ENCODE peak calls at places on chromosomes 7 and 10, in ten cellular contexts. R is fibroblast of lung; S is WTC11; V is NCI-H1105 treated with DMSO at 0.1 percent for 48 hours; F is putamen; D is T-helper 17 cell; H is naive thymus-derived CD4-positive, alpha-beta T cell; E is left ventricle myocardium inferior; T is NCI-H460; C is NCI-H1436. L is an unnamed sample.

GRCh38 chr10:17785276-17785935 is 23.7 kb upstream of the MRC1 start:
- DNase-seq in R (no peak), S (no peak), V (no peak), F (no peak), D (no peak), H (no peak), E (no peak), T (no peak), C (no peak), L (no peak)

GRCh38 chr10:34615770-34616169 is 199.3 kb downstream of the PARD3 start:
- DNase-seq in R (peak; percentile 73), S (no peak), V (no peak), F (no peak), D (no peak), H (no peak), E (no peak), T (no peak), C (no peak), L (no peak)

GRCh38 chr7:116259821-116260440 is 49.6 kb downstream of the TES start:
- DNase-seq in R (peak; percentile 82), S (no peak), V (no peak), F (no peak), D (no peak), H (no peak), E (no peak), T (peak; percentile 51), C (no peak), L (peak; percentile 64)

GRCh38 chr7:38863609-38864291 is 45.2 kb downstream of the VPS41 start:
- DNase-seq in R (no peak), S (no peak), V (peak; percentile 73), F (no peak), D (no peak), H (no peak), E (no peak), T (no peak), C (peak; percentile 63), L (no peak)

GRCh38 chr10:122441961-122442360 is 12.5 kb upstream of the ARMS2 start:
- DNase-seq in R (no peak), S (no peak), V (no peak), F (no peak), D (no peak), H (no peak), E (no peak), T (no peak), C (no peak), L (no peak)

GRCh38 chr10:25547391-25547790 is 372.6 kb downstream of the GPR158 start:
- DNase-seq in R (no peak), S (no peak), V (no peak), F (peak; percentile 72), D (no peak), H (no peak), E (no peak), T (no peak), C (no peak), L (peak; percentile 34)

GRCh38 chr10:133109736-133110532 is 22.2 kb downstream of the ADGRA1 start:
- DNase-seq in R (no peak), S (no peak), V (no peak), F (no peak), D (no peak), H (no peak), E (peak; percentile 28), T (no peak), C (no peak), L (no peak)

GRCh38 chr7:94696981-94697670 is 41.2 kb upstream of the SGCE start:
- DNase-seq in R (peak; percentile 98), S (no peak), V (no peak), F (no peak), D (no peak), H (no peak), E (no peak), T (peak; percentile 49), C (no peak), L (peak; percentile 92)

GRCh38 chr10:71234970-71235681 is 22.8 kb downstream of the UNC5B start:
- DNase-seq in R (peak; percentile 71), S (no peak), V (no peak), F (no peak), D (no peak), H (no peak), E (peak; percentile 81), T (no peak), C (no peak), L (peak; percentile 45)

GRCh38 chr7:27185013-27185707 is at the start of gene HOXA11:
- DNase-seq in R (peak; percentile 49), S (no peak), V (no peak), F (no peak), D (no peak), H (no peak), E (no peak), T (no peak), C (no peak), L (peak; percentile 89)

GRCh38 chr7:73526892-73527821 is 5.1 kb upstream of the BAZ1B start:
- DNase-seq in R (no peak), S (no peak), V (no peak), F (no peak), D (no peak), H (no peak), E (no peak), T (no peak), C (peak; percentile 27), L (no peak)

GRCh38 chr10:7768417-7768816 is 19.4 kb downstream of the KIN start:
- DNase-seq in R (no peak), S (no peak), V (no peak), F (no peak), D (no peak), H (no peak), E (no peak), T (no peak), C (no peak), L (no peak)

GRCh38 chr7:130380121-130380860 is at the start of gene CPA1:
- DNase-seq in R (no peak), S (no peak), V (no peak), F (no peak), D (no peak), H (no peak), E (no peak), T (no peak), C (no peak), L (no peak)

GRCh38 chr10:14491814-14492213 is 161.1 kb upstream of the FRMD4A start:
- DNase-seq in R (no peak), S (no peak), V (no peak), F (no peak), D (no peak), H (no peak), E (no peak), T (no peak), C (no peak), L (no peak)

GRCh38 chr7:35908305-35909223 is 107.7 kb downstream of the SEPTIN7 start:
- DNase-seq in R (no peak), S (no peak), V (no peak), F (peak; percentile 73), D (no peak), H (no peak), E (peak; percentile 42), T (no peak), C (no peak), L (no peak)

GRCh38 chr10:108582387-108582786 is 1340.9 kb downstream of the XPNPEP1 start:
- DNase-seq in R (peak; percentile 19), S (no peak), V (no peak), F (no peak), D (no peak), H (no peak), E (no peak), T (no peak), C (no peak), L (no peak)

L was measured in skeletal muscle cell.